ENCODE peak calls at places on chromosomes 3 and 15, in eight cellular contexts. One of them, this sample, is unnamed.

GRCh38 chr15:35020974-35021373 is 32.9 kb upstream of the ZNF770 start:
- DNase-seq in NCI-H1930: no peak
- DNase-seq in ELR: no peak
- DNase-seq in HEK293T: no peak
- DNase-seq in fibroblast of pulmonary artery: no peak
- DNase-seq in fibroblast of the conjunctiva: no peak
- DNase-seq in stimulated activated CD8-positive, alpha-beta memory T cell treated with anti-CD3 and anti-CD28 coated beads, Interleukin-7, amount 100 ng/mL, for 1 hour: no peak
- DNase-seq in GM03348: no peak
- DNase-seq in this sample: no peak

GRCh38 chr15:67613708-67614107 is 71.2 kb downstream of the MAP2K5 start:
- DNase-seq in NCI-H1930: no peak
- DNase-seq in ELR: peak
- DNase-seq in HEK293T: no peak
- DNase-seq in fibroblast of pulmonary artery: no peak
- DNase-seq in fibroblast of the conjunctiva: no peak
- DNase-seq in stimulated activated CD8-positive, alpha-beta memory T cell treated with anti-CD3 and anti-CD28 coated beads, Interleukin-7, amount 100 ng/mL, for 1 hour: no peak
- DNase-seq in GM03348: no peak
- DNase-seq in this sample: no peak

GRCh38 chr3:128145279-128145678 is 8.0 kb upstream of the EEFSEC start:
- DNase-seq in NCI-H1930: no peak
- DNase-seq in ELR: no peak
- DNase-seq in HEK293T: no peak
- DNase-seq in fibroblast of pulmonary artery: no peak
- DNase-seq in fibroblast of the conjunctiva: no peak
- DNase-seq in stimulated activated CD8-positive, alpha-beta memory T cell treated with anti-CD3 and anti-CD28 coated beads, Interleukin-7, amount 100 ng/mL, for 1 hour: no peak
- DNase-seq in GM03348: no peak
- DNase-seq in this sample: no peak

GRCh38 chr3:58355174-58355573 is 22.5 kb downstream of the PXK start:
- DNase-seq in NCI-H1930: no peak
- DNase-seq in ELR: no peak
- DNase-seq in HEK293T: no peak
- DNase-seq in fibroblast of pulmonary artery: no peak
- DNase-seq in fibroblast of the conjunctiva: no peak
- DNase-seq in stimulated activated CD8-positive, alpha-beta memory T cell treated with anti-CD3 and anti-CD28 coated beads, Interleukin-7, amount 100 ng/mL, for 1 hour: no peak
- DNase-seq in GM03348: no peak
- DNase-seq in this sample: no peak

GRCh38 chr15:42137461-42138261 is 18.8 kb downstream of the PLA2G4F start:
- DNase-seq in NCI-H1930: peak
- DNase-seq in ELR: peak
- DNase-seq in HEK293T: peak
- DNase-seq in fibroblast of pulmonary artery: peak
- DNase-seq in fibroblast of the conjunctiva: peak
- DNase-seq in stimulated activated CD8-positive, alpha-beta memory T cell treated with anti-CD3 and anti-CD28 coated beads, Interleukin-7, amount 100 ng/mL, for 1 hour: no peak
- DNase-seq in GM03348: peak
- DNase-seq in this sample: no peak

GRCh38 chr3:107644631-107645030 is 121.9 kb downstream of the BBX start:
- DNase-seq in NCI-H1930: no peak
- DNase-seq in ELR: peak
- DNase-seq in HEK293T: no peak
- DNase-seq in fibroblast of pulmonary artery: no peak
- DNase-seq in fibroblast of the conjunctiva: no peak
- DNase-seq in stimulated activated CD8-positive, alpha-beta memory T cell treated with anti-CD3 and anti-CD28 coated beads, Interleukin-7, amount 100 ng/mL, for 1 hour: no peak
- DNase-seq in GM03348: peak
- DNase-seq in this sample: no peak

GRCh38 chr3:103440539-103441113 is 1005.8 kb downstream of the ZPLD1 start:
- DNase-seq in NCI-H1930: no peak
- DNase-seq in ELR: peak
- DNase-seq in HEK293T: no peak
- DNase-seq in fibroblast of pulmonary artery: peak
- DNase-seq in fibroblast of the conjunctiva: no peak
- DNase-seq in stimulated activated CD8-positive, alpha-beta memory T cell treated with anti-CD3 and anti-CD28 coated beads, Interleukin-7, amount 100 ng/mL, for 1 hour: no peak
- DNase-seq in GM03348: no peak
- DNase-seq in this sample: no peak

GRCh38 chr3:23884481-23884880 is 32.3 kb downstream of the NKIRAS1 start:
- DNase-seq in NCI-H1930: no peak
- DNase-seq in ELR: no peak
- DNase-seq in HEK293T: peak
- DNase-seq in fibroblast of pulmonary artery: peak
- DNase-seq in fibroblast of the conjunctiva: no peak
- DNase-seq in stimulated activated CD8-positive, alpha-beta memory T cell treated with anti-CD3 and anti-CD28 coated beads, Interleukin-7, amount 100 ng/mL, for 1 hour: no peak
- DNase-seq in GM03348: no peak
- DNase-seq in this sample: no peak

GRCh38 chr15:45585069-45585468 is 2.1 kb upstream of the BLOC1S6 start:
- DNase-seq in NCI-H1930: no peak
- DNase-seq in ELR: no peak
- DNase-seq in HEK293T: no peak
- DNase-seq in fibroblast of pulmonary artery: no peak
- DNase-seq in fibroblast of the conjunctiva: no peak
- DNase-seq in stimulated activated CD8-positive, alpha-beta memory T cell treated with anti-CD3 and anti-CD28 coated beads, Interleukin-7, amount 100 ng/mL, for 1 hour: no peak
- DNase-seq in GM03348: no peak
- DNase-seq in this sample: no peak

GRCh38 chr15:60591491-60592385 is 112.8 kb upstream of the ICE2 start:
- DNase-seq in NCI-H1930: peak
- DNase-seq in ELR: peak
- DNase-seq in HEK293T: peak
- DNase-seq in fibroblast of pulmonary artery: no peak
- DNase-seq in fibroblast of the conjunctiva: no peak
- DNase-seq in stimulated activated CD8-positive, alpha-beta memory T cell treated with anti-CD3 and anti-CD28 coated beads, Interleukin-7, amount 100 ng/mL, for 1 hour: no peak
- DNase-seq in GM03348: peak
- DNase-seq in this sample: peak

This sample was measured in MG63.